ENCODE peak calls at places on chromosomes 5 and 9, in six cellular contexts. One of them, this sample, is unnamed.

GRCh38 chr9:38022995-38023394 is 46.0 kb downstream of the SHB start:
- DNase-seq in HepG2: no peak
- DNase-seq in K562: no peak
- DNase-seq in H1: no peak
- DNase-seq in GM12891: no peak
- DNase-seq in GM12878: no peak
- DNase-seq in this sample: no peak

GRCh38 chr5:39941436-39941835 is 516.7 kb upstream of the DAB2 start:
- DNase-seq in HepG2: no peak
- DNase-seq in K562: no peak
- DNase-seq in H1: no peak
- DNase-seq in GM12891: no peak
- DNase-seq in GM12878: no peak
- DNase-seq in this sample: no peak

GRCh38 chr5:77843570-77844407 is 67.7 kb upstream of the TBCA start:
- DNase-seq in HepG2: no peak
- DNase-seq in K562: no peak
- DNase-seq in H1: no peak
- DNase-seq in GM12891: no peak
- DNase-seq in GM12878: no peak
- DNase-seq in this sample: no peak

GRCh38 chr5:68376931-68377330 is 161.4 kb downstream of the PIK3R1 start:
- DNase-seq in HepG2: no peak
- DNase-seq in K562: no peak
- DNase-seq in H1: no peak
- DNase-seq in GM12891: no peak
- DNase-seq in GM12878: no peak
- DNase-seq in this sample: no peak

GRCh38 chr5:4295663-4296339 is 700.2 kb downstream of the IRX1 start:
- DNase-seq in HepG2: no peak
- DNase-seq in K562: peak; percentile 21
- DNase-seq in H1: peak; percentile 69
- DNase-seq in GM12891: no peak
- DNase-seq in GM12878: no peak
- DNase-seq in this sample: no peak

GRCh38 chr9:78044189-78044588 is 12.6 kb upstream of the GNAQ start:
- DNase-seq in HepG2: no peak
- DNase-seq in K562: no peak
- DNase-seq in H1: no peak
- DNase-seq in GM12891: no peak
- DNase-seq in GM12878: no peak
- DNase-seq in this sample: no peak

GRCh38 chr5:88952996-88953643 is 70.1 kb upstream of the MEF2C start:
- DNase-seq in HepG2: no peak
- DNase-seq in K562: no peak
- DNase-seq in H1: no peak
- DNase-seq in GM12891: no peak
- DNase-seq in GM12878: no peak
- DNase-seq in this sample: no peak

GRCh38 chr9:132288371-132288770 is 66.4 kb downstream of the SETX start:
- DNase-seq in HepG2: no peak
- DNase-seq in K562: no peak
- DNase-seq in H1: no peak
- DNase-seq in GM12891: no peak
- DNase-seq in GM12878: no peak
- DNase-seq in this sample: no peak

GRCh38 chr9:78552802-78553201 is 255.9 kb downstream of the PSAT1 start:
- DNase-seq in HepG2: no peak
- DNase-seq in K562: no peak
- DNase-seq in H1: no peak
- DNase-seq in GM12891: no peak
- DNase-seq in GM12878: no peak
- DNase-seq in this sample: no peak

GRCh38 chr9:91180240-91180929 is 181.3 kb downstream of the AUH start:
- DNase-seq in HepG2: no peak
- DNase-seq in K562: no peak
- DNase-seq in H1: peak; percentile 20
- DNase-seq in GM12891: no peak
- DNase-seq in GM12878: no peak
- DNase-seq in this sample: no peak

GRCh38 chr9:135906291-135907005 is 898 bp downstream of the CAMSAP1 start:
- DNase-seq in HepG2: no peak
- DNase-seq in K562: peak; percentile 49
- DNase-seq in H1: peak; percentile 57
- DNase-seq in GM12891: no peak
- DNase-seq in GM12878: no peak
- DNase-seq in this sample: no peak

GRCh38 chr5:57735754-57736153 is 253.1 kb upstream of the ACTBL2 start:
- DNase-seq in HepG2: peak; percentile 14
- DNase-seq in K562: no peak
- DNase-seq in H1: no peak
- DNase-seq in GM12891: no peak
- DNase-seq in GM12878: no peak
- DNase-seq in this sample: no peak

GRCh38 chr5:38556115-38556598 is 289 bp downstream of the LIFR start:
- DNase-seq in HepG2: no peak
- DNase-seq in K562: no peak
- DNase-seq in H1: peak; percentile 62
- DNase-seq in GM12891: no peak
- DNase-seq in GM12878: no peak
- DNase-seq in this sample: no peak

DNA sequence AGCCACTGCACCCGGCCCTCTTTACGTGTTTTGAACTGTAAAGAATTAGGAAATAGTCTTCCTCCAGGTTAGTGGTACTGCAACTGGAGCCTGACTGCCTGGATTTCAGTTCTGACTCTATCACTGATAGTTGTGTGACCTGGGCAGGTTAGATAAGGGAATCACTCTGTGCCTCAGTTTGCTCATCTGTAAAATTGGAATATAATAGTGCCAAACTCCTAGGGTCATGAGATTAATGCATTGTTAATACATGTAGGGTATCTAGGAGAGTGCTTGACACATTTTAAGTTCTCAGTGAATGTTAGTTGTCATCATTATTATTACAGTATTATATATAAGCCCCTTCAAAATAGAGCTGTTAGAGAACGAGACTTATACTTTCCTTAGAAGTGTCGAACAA is 72.5 kb upstream of the FSD1L start:
- DNase-seq in HepG2: no peak
- DNase-seq in K562: no peak
- DNase-seq in H1: no peak
- DNase-seq in GM12891: no peak
- DNase-seq in GM12878: no peak
- DNase-seq in this sample: no peak
- TF ChIP-seq POLR2A in HepG2: no peak
- TF ChIP-seq POLR2A in K562: no peak
- TF ChIP-seq POLR2A in H1: no peak
- TF ChIP-seq POLR2A in GM12891: no peak
- TF ChIP-seq POLR2A in GM12878: no peak
- TF ChIP-seq POLR2A in this sample: no peak

GRCh38 chr9:133492061-133493021 is 13.4 kb upstream of the SLC2A6 start:
- DNase-seq in HepG2: no peak
- DNase-seq in K562: no peak
- DNase-seq in H1: no peak
- DNase-seq in GM12891: no peak
- DNase-seq in GM12878: no peak
- DNase-seq in this sample: no peak
- TF ChIP-seq TAF1 in HepG2: no peak
- TF ChIP-seq TAF1 in K562: no peak
- TF ChIP-seq TAF1 in H1: no peak
- TF ChIP-seq TAF1 in GM12891: no peak
- TF ChIP-seq TAF1 in GM12878: no peak
- TF ChIP-seq TAF1 in this sample: no peak

GRCh38 chr9:111993319-111993718 is 96.7 kb downstream of the UGCG start:
- DNase-seq in HepG2: no peak
- DNase-seq in K562: no peak
- DNase-seq in H1: no peak
- DNase-seq in GM12891: no peak
- DNase-seq in GM12878: no peak
- DNase-seq in this sample: no peak
- TF ChIP-seq POLR2A in HepG2: no peak
- TF ChIP-seq POLR2A in K562: no peak
- TF ChIP-seq POLR2A in H1: no peak
- TF ChIP-seq POLR2A in GM12891: no peak
- TF ChIP-seq POLR2A in GM12878: no peak
- TF ChIP-seq POLR2A in this sample: no peak

GRCh38 chr5:87069974-87070608 is 197.6 kb upstream of the RASA1 start:
- DNase-seq in HepG2: no peak
- DNase-seq in K562: no peak
- DNase-seq in H1: no peak
- DNase-seq in GM12891: no peak
- DNase-seq in GM12878: peak; percentile 59
- DNase-seq in this sample: no peak
- TF ChIP-seq TAF1 in HepG2: no peak
- TF ChIP-seq TAF1 in K562: no peak
- TF ChIP-seq TAF1 in H1: no peak
- TF ChIP-seq TAF1 in GM12891: no peak
- TF ChIP-seq TAF1 in GM12878: no peak
- TF ChIP-seq TAF1 in this sample: no peak

GRCh38 chr9:129884220-129885017 is 49.2 kb downstream of the USP20 start:
- DNase-seq in HepG2: peak; percentile 66
- DNase-seq in K562: peak; percentile 95
- DNase-seq in H1: peak; percentile 92
- DNase-seq in GM12891: peak; percentile 90
- DNase-seq in GM12878: peak; percentile 83
- DNase-seq in this sample: peak; percentile 87
- TF ChIP-seq POLR2A in HepG2: peak; percentile 54
- TF ChIP-seq POLR2A in K562: no peak
- TF ChIP-seq POLR2A in H1: peak; percentile 83
- TF ChIP-seq POLR2A in GM12891: peak; percentile 76
- TF ChIP-seq POLR2A in GM12878: peak; percentile 67
- TF ChIP-seq POLR2A in this sample: peak; percentile 70

DNA sequence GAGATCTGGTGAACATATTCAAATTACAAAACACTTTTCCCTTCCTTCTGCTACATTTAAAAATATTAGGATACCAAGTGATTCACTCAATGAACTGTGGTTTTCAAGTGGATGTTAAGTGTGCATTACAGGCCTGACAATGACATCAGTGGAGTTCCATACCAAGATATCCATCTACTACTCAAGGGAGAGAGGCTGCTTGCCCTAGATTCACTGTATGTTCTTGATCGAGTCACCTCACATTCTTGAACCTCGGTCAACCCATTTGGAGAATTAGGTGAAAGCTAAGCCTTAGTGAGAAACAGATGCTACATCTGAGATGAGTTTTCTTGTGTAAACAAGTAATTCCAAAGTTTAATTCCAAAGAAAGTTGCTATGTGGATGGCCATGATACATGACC is 142.2 kb downstream of the FGF10 start:
- DNase-seq in HepG2: no peak
- DNase-seq in K562: no peak
- DNase-seq in H1: no peak
- DNase-seq in GM12891: no peak
- DNase-seq in GM12878: no peak
- DNase-seq in this sample: no peak
- TF ChIP-seq TAF1 in HepG2: no peak
- TF ChIP-seq TAF1 in K562: no peak
- TF ChIP-seq TAF1 in H1: no peak
- TF ChIP-seq TAF1 in GM12891: no peak
- TF ChIP-seq TAF1 in GM12878: no peak
- TF ChIP-seq TAF1 in this sample: no peak

GRCh38 chr9:89179920-89180667 is 1.5 kb upstream of the SHC3 start:
- DNase-seq in HepG2: peak; percentile 82
- DNase-seq in K562: peak; percentile 15
- DNase-seq in H1: peak; percentile 81
- DNase-seq in GM12891: no peak
- DNase-seq in GM12878: no peak
- DNase-seq in this sample: no peak
- TF ChIP-seq POLR2A in HepG2: peak; percentile 80
- TF ChIP-seq POLR2A in K562: no peak
- TF ChIP-seq POLR2A in H1: peak; percentile 79
- TF ChIP-seq POLR2A in GM12891: no peak
- TF ChIP-seq POLR2A in GM12878: no peak
- TF ChIP-seq POLR2A in this sample: no peak

GRCh38 chr9:94649100-94649855 is 10.0 kb upstream of the FBP1 start:
- DNase-seq in HepG2: no peak
- DNase-seq in K562: no peak
- DNase-seq in H1: no peak
- DNase-seq in GM12891: no peak
- DNase-seq in GM12878: no peak
- DNase-seq in this sample: no peak
- TF ChIP-seq TAF1 in HepG2: no peak
- TF ChIP-seq TAF1 in K562: no peak
- TF ChIP-seq TAF1 in H1: no peak
- TF ChIP-seq TAF1 in GM12891: no peak
- TF ChIP-seq TAF1 in GM12878: no peak
- TF ChIP-seq TAF1 in this sample: no peak

GRCh38 chr5:133052317-133053175 is 733 bp downstream of the HSPA4 start:
- DNase-seq in HepG2: no peak
- DNase-seq in K562: peak; percentile 63
- DNase-seq in H1: peak; percentile 64
- DNase-seq in GM12891: peak; percentile 53
- DNase-seq in GM12878: no peak
- DNase-seq in this sample: peak; percentile 55
- TF ChIP-seq POLR2A in HepG2: peak; percentile 39
- TF ChIP-seq POLR2A in K562: no peak
- TF ChIP-seq POLR2A in H1: no peak
- TF ChIP-seq POLR2A in GM12891: no peak
- TF ChIP-seq POLR2A in GM12878: no peak
- TF ChIP-seq POLR2A in this sample: no peak

This sample was measured in GM12892.